ENCODE peak calls at places on chromosomes 4 and X, in eight cellular contexts. K is KG1, Y is adipocyte, S is Kasumi-1, D is Right ventricle myocardium superior, G is cardiac muscle cell, R is A549, E is pons. P is an unnamed sample.
A peak's percentile ranks its signal among the peaks of the same experiment; 100 is the strongest.

GRCh38 chr4:155705664-155706063 is 39.0 kb downstream of the GUCY1A1 start:
- DNase-seq in D (no peak), S (no peak), R (no peak), Y (peak; percentile 15), K (no peak), G (peak; percentile 70), E (no peak), P (no peak)

GRCh38 chr4:23135792-23136645 is 443.3 kb downstream of the GBA3 start:
- DNase-seq in E (peak; percentile 82), S (peak; percentile 27), D (no peak), Y (peak; percentile 33), R (peak; percentile 2), G (peak; percentile 60), K (no peak), P (peak; percentile 69)

GRCh38 chrX:15471016-15471415 is 22.1 kb downstream of the PIR start:
- DNase-seq in K (peak; percentile 0), Y (peak; percentile 80), D (peak; percentile 46), R (peak; percentile 19), E (peak; percentile 69), G (peak; percentile 71), S (peak; percentile 42), P (no peak)

GRCh38 chrX:1486749-1487361 is 34.1 kb upstream of the ASMTL start:
- DNase-seq in D (peak; percentile 60), S (no peak), Y (no peak), K (no peak), R (no peak), G (no peak), E (no peak), P (no peak)

GRCh38 chr4:1010522-1011021 is 854 bp upstream of the FGFRL1 start:
- DNase-seq in R (no peak), D (peak; percentile 85), S (peak; percentile 32), Y (peak; percentile 91), K (peak; percentile 38), G (peak; percentile 94), E (no peak), P (peak; percentile 99)

GRCh38 chr4:164783966-164784365 is 30.0 kb downstream of the SMIM31 start:
- DNase-seq in Y (no peak), R (no peak), K (no peak), D (no peak), E (no peak), G (no peak), S (no peak), P (no peak)

GRCh38 chr4:186243331-186243730 is 16.0 kb downstream of the KLKB1 start:
- DNase-seq in G (no peak), E (no peak), Y (no peak), K (no peak), D (no peak), S (no peak), R (no peak), P (no peak)

GRCh38 chr4:153154010-153154975 is 50.0 kb upstream of the TRIM2 start:
- DNase-seq in D (no peak), K (no peak), E (no peak), G (peak; percentile 73), Y (peak; percentile 72), S (peak; percentile 20), R (no peak), P (no peak)

GRCh38 chr4:121991968-121992367 is 40.1 kb upstream of the TRPC3 start:
- DNase-seq in D (no peak), Y (peak; percentile 23), E (no peak), S (no peak), R (no peak), K (no peak), G (no peak), P (no peak)

GRCh38 chrX:49041683-49042529 is 1.3 kb downstream of the TFE3 start:
- DNase-seq in D (peak; percentile 47), E (no peak), K (no peak), S (peak; percentile 12), R (peak; percentile 25), Y (peak; percentile 69), G (peak; percentile 48), P (peak; percentile 80)

GRCh38 chr4:183507928-183508327 is 3.1 kb downstream of the ING2 start:
- DNase-seq in Y (no peak), E (no peak), K (no peak), D (no peak), R (no peak), S (peak; percentile 25), G (peak; percentile 28), P (no peak)

GRCh38 chr4:119081943-119082342 is 53.7 kb upstream of the MYOZ2 start:
- DNase-seq in R (no peak), K (no peak), Y (no peak), G (no peak), D (peak; percentile 53), S (no peak), E (no peak), P (no peak)

GRCh38 chrX:65985922-65986588 is 53.8 kb downstream of the VSIG4 start:
- DNase-seq in Y (peak; percentile 78), R (peak; percentile 25), S (peak; percentile 74), K (no peak), D (no peak), E (peak; percentile 61), G (peak; percentile 64), P (no peak)

GRCh38 chr4:80243274-80244018 is 23.0 kb upstream of the FGF5 start:
- DNase-seq in R (no peak), E (no peak), K (no peak), D (no peak), G (no peak), Y (no peak), S (no peak), P (no peak)

GRCh38 chrX:133544105-133544504 is 128.8 kb upstream of the GPC4 start:
- DNase-seq in K (no peak), D (no peak), Y (peak; percentile 65), E (no peak), R (no peak), G (peak; percentile 41), S (peak; percentile 0), P (peak; percentile 63)

GRCh38 chr4:38455092-38455855 is 208.7 kb upstream of the KLF3 start:
- DNase-seq in Y (peak; percentile 3), E (no peak), G (no peak), S (no peak), R (no peak), D (no peak), K (no peak), P (no peak)

GRCh38 chr4:181272427-181272826 is 970.8 kb upstream of the TENM3 start:
- DNase-seq in E (no peak), D (no peak), R (no peak), G (no peak), Y (no peak), K (no peak), S (no peak), P (no peak)

GRCh38 chrX:47644557-47645091 is 5.7 kb downstream of the ELK1 start:
- DNase-seq in R (peak; percentile 57), D (no peak), K (no peak), Y (no peak), G (peak; percentile 54), E (no peak), S (peak; percentile 57), P (peak; percentile 89)

GRCh38 chr4:87498446-87498900 is 30.7 kb downstream of the SPARCL1 start:
- DNase-seq in G (no peak), S (no peak), E (no peak), D (no peak), R (no peak), K (no peak), Y (peak; percentile 74), P (peak; percentile 15)

GRCh38 chrX:57481514-57481913 is 110.3 kb upstream of the ZXDB start:
- DNase-seq in S (no peak), R (no peak), E (no peak), G (no peak), Y (no peak), K (no peak), D (peak; percentile 6), P (no peak)

GRCh38 chr4:169815606-169816005 is 57.9 kb upstream of the HPF1 start:
- DNase-seq in G (no peak), S (no peak), E (no peak), K (no peak), D (no peak), R (peak; percentile 38), Y (no peak), P (no peak)

GRCh38 chr4:113759696-113760093 is 1.8 kb downstream of the CAMK2D start:
- DNase-seq in G (no peak), K (no peak), R (no peak), Y (peak; percentile 52), E (no peak), D (no peak), S (no peak), P (no peak)

GRCh38 chrX:9189286-9189685 is 155.4 kb upstream of the FAM9B start:
- DNase-seq in E (no peak), D (no peak), S (no peak), Y (no peak), K (no peak), G (no peak), R (no peak), P (no peak)

GRCh38 chr4:67087897-67088296 is 457.4 kb downstream of the CENPC start:
- DNase-seq in R (no peak), G (peak; percentile 45), E (peak; percentile 35), D (no peak), K (peak; percentile 30), Y (peak; percentile 40), S (peak; percentile 73), P (no peak)

GRCh38 chrX:152897216-152898144 is at the start of gene ZNF185:
- DNase-seq in E (no peak), K (no peak), S (no peak), G (peak; percentile 58), D (no peak), Y (peak; percentile 22), R (peak; percentile 34), P (peak; percentile 73)

GRCh38 chr4:81032805-81033684 is 2.5 kb downstream of the BMP3 start:
- DNase-seq in K (no peak), D (no peak), E (no peak), S (no peak), G (no peak), R (no peak), Y (no peak), P (peak; percentile 26)

GRCh38 chr4:172202480-172203076 is 389.4 kb downstream of the GALNTL6 start:
- DNase-seq in G (peak; percentile 32), E (peak; percentile 47), S (peak; percentile 56), K (peak; percentile 3), Y (peak; percentile 76), D (no peak), R (peak; percentile 20), P (no peak)

GRCh38 chr4:75895744-75896314 is 6.4 kb downstream of the PPEF2 start:
- DNase-seq in S (peak; percentile 56), Y (peak; percentile 51), E (peak; percentile 23), G (peak; percentile 45), K (no peak), D (no peak), R (peak; percentile 15), P (peak; percentile 18)

GRCh38 chr4:16199132-16199531 is 27.1 kb downstream of the TAPT1 start:
- DNase-seq in K (no peak), G (peak; percentile 55), S (peak; percentile 60), D (no peak), R (no peak), E (peak; percentile 49), Y (peak; percentile 68), P (no peak)

GRCh38 chr4:56321246-56321645 is 66.0 kb downstream of the AASDH start:
- DNase-seq in D (no peak), R (no peak), K (no peak), S (no peak), Y (no peak), G (peak; percentile 7), E (no peak), P (no peak)

GRCh38 chr4:179595671-179596410 is 2153.6 kb upstream of the AGA start:
- DNase-seq in Y (no peak), E (no peak), R (no peak), D (no peak), K (no peak), G (no peak), S (peak; percentile 59), P (no peak)

GRCh38 chrX:15761564-15762191 is 23.6 kb downstream of the CA5B start:
- DNase-seq in Y (peak; percentile 75), R (peak; percentile 42), S (peak; percentile 33), D (no peak), K (no peak), E (peak; percentile 59), G (peak; percentile 38), P (peak; percentile 82)

GRCh38 chr4:15691346-15692140 is 9.9 kb downstream of the FAM200B start:
- DNase-seq in G (peak; percentile 63), D (no peak), S (peak; percentile 44), K (no peak), E (peak; percentile 67), R (no peak), Y (peak; percentile 36), P (peak; percentile 74)